ENCODE peak calls at places on chromosomes 2 and 18, in eight cellular contexts. One of them, this sample, is unnamed.

GRCh38 chr18:79586436-79587297 is 92.9 kb upstream of the CTDP1 start:
- DNase-seq in AG09319: no peak
- DNase-seq in left ventricle myocardium inferior: peak
- DNase-seq in A549: no peak
- DNase-seq in mesenteric fat pad: peak
- DNase-seq in lower lobe of right lung: peak
- DNase-seq in AG08396: no peak
- DNase-seq in omental fat pad: no peak
- DNase-seq in this sample: no peak

GRCh38 chr2:182870227-182870626 is 3.8 kb upstream of the FRZB start:
- DNase-seq in AG09319: no peak
- DNase-seq in left ventricle myocardium inferior: no peak
- DNase-seq in A549: peak
- DNase-seq in mesenteric fat pad: no peak
- DNase-seq in lower lobe of right lung: no peak
- DNase-seq in AG08396: no peak
- DNase-seq in omental fat pad: no peak
- DNase-seq in this sample: no peak

GRCh38 chr2:85355521-85355920 is 952 bp downstream of the ELMOD3 start:
- DNase-seq in AG09319: no peak
- DNase-seq in left ventricle myocardium inferior: no peak
- DNase-seq in A549: no peak
- DNase-seq in mesenteric fat pad: no peak
- DNase-seq in lower lobe of right lung: no peak
- DNase-seq in AG08396: no peak
- DNase-seq in omental fat pad: no peak
- DNase-seq in this sample: no peak

GRCh38 chr2:12005886-12006681 is 259.7 kb downstream of the LPIN1 start:
- DNase-seq in AG09319: no peak
- DNase-seq in left ventricle myocardium inferior: no peak
- DNase-seq in A549: no peak
- DNase-seq in mesenteric fat pad: no peak
- DNase-seq in lower lobe of right lung: no peak
- DNase-seq in AG08396: no peak
- DNase-seq in omental fat pad: no peak
- DNase-seq in this sample: no peak

GRCh38 chr2:10297950-10298349 is 4.8 kb upstream of the HPCAL1 start:
- DNase-seq in AG09319: peak
- DNase-seq in left ventricle myocardium inferior: no peak
- DNase-seq in A549: peak
- DNase-seq in mesenteric fat pad: no peak
- DNase-seq in lower lobe of right lung: no peak
- DNase-seq in AG08396: peak
- DNase-seq in omental fat pad: no peak
- DNase-seq in this sample: no peak

GRCh38 chr18:31197676-31198075 is 35.0 kb upstream of the DSC1 start:
- DNase-seq in AG09319: no peak
- DNase-seq in left ventricle myocardium inferior: no peak
- DNase-seq in A549: no peak
- DNase-seq in mesenteric fat pad: no peak
- DNase-seq in lower lobe of right lung: no peak
- DNase-seq in AG08396: no peak
- DNase-seq in omental fat pad: no peak
- DNase-seq in this sample: no peak

GRCh38 chr2:30732876-30733275 is 74.4 kb downstream of the CAPN13 start:
- DNase-seq in AG09319: no peak
- DNase-seq in left ventricle myocardium inferior: no peak
- DNase-seq in A549: no peak
- DNase-seq in mesenteric fat pad: peak
- DNase-seq in lower lobe of right lung: no peak
- DNase-seq in AG08396: no peak
- DNase-seq in omental fat pad: no peak
- DNase-seq in this sample: no peak

GRCh38 chr2:47520302-47520630 is 117.3 kb downstream of the MSH2 start:
- DNase-seq in AG09319: no peak
- DNase-seq in left ventricle myocardium inferior: no peak
- DNase-seq in A549: no peak
- DNase-seq in mesenteric fat pad: no peak
- DNase-seq in lower lobe of right lung: no peak
- DNase-seq in AG08396: no peak
- DNase-seq in omental fat pad: no peak
- DNase-seq in this sample: peak

GRCh38 chr2:104378853-104379374 is 475.0 kb upstream of the POU3F3 start:
- DNase-seq in AG09319: no peak
- DNase-seq in left ventricle myocardium inferior: no peak
- DNase-seq in A549: peak
- DNase-seq in mesenteric fat pad: no peak
- DNase-seq in lower lobe of right lung: no peak
- DNase-seq in AG08396: no peak
- DNase-seq in omental fat pad: no peak
- DNase-seq in this sample: no peak

GRCh38 chr2:211376410-211376809 is 820.0 kb downstream of the CPS1 start:
- DNase-seq in AG09319: no peak
- DNase-seq in left ventricle myocardium inferior: no peak
- DNase-seq in A549: no peak
- DNase-seq in mesenteric fat pad: no peak
- DNase-seq in lower lobe of right lung: no peak
- DNase-seq in AG08396: no peak
- DNase-seq in omental fat pad: no peak
- DNase-seq in this sample: no peak

GRCh38 chr2:198901894-198902293 is 555.8 kb downstream of the SATB2 start:
- DNase-seq in AG09319: no peak
- DNase-seq in left ventricle myocardium inferior: no peak
- DNase-seq in A549: peak
- DNase-seq in mesenteric fat pad: no peak
- DNase-seq in lower lobe of right lung: no peak
- DNase-seq in AG08396: no peak
- DNase-seq in omental fat pad: no peak
- DNase-seq in this sample: no peak

GRCh38 chr18:12770469-12771219 is 67.8 kb downstream of the PSMG2 start:
- DNase-seq in AG09319: no peak
- DNase-seq in left ventricle myocardium inferior: no peak
- DNase-seq in A549: no peak
- DNase-seq in mesenteric fat pad: peak
- DNase-seq in lower lobe of right lung: no peak
- DNase-seq in AG08396: no peak
- DNase-seq in omental fat pad: no peak
- DNase-seq in this sample: no peak

GRCh38 chr2:197010200-197011020 is 83.9 kb upstream of the PGAP1 start:
- DNase-seq in AG09319: no peak
- DNase-seq in left ventricle myocardium inferior: no peak
- DNase-seq in A549: no peak
- DNase-seq in mesenteric fat pad: no peak
- DNase-seq in lower lobe of right lung: no peak
- DNase-seq in AG08396: no peak
- DNase-seq in omental fat pad: no peak
- DNase-seq in this sample: no peak

GRCh38 chr2:102149644-102150455 is 7.3 kb downstream of the IL1R1 start:
- DNase-seq in AG09319: no peak
- DNase-seq in left ventricle myocardium inferior: no peak
- DNase-seq in A549: no peak
- DNase-seq in mesenteric fat pad: no peak
- DNase-seq in lower lobe of right lung: no peak
- DNase-seq in AG08396: no peak
- DNase-seq in omental fat pad: no peak
- DNase-seq in this sample: no peak

GRCh38 chr2:133054297-133054696 is 384.3 kb upstream of the LYPD1 start:
- DNase-seq in AG09319: no peak
- DNase-seq in left ventricle myocardium inferior: no peak
- DNase-seq in A549: no peak
- DNase-seq in mesenteric fat pad: no peak
- DNase-seq in lower lobe of right lung: no peak
- DNase-seq in AG08396: peak
- DNase-seq in omental fat pad: no peak
- DNase-seq in this sample: no peak

GRCh38 chr2:38296381-38296780 is 80.7 kb downstream of the ATL2 start:
- DNase-seq in AG09319: no peak
- DNase-seq in left ventricle myocardium inferior: no peak
- DNase-seq in A549: no peak
- DNase-seq in mesenteric fat pad: no peak
- DNase-seq in lower lobe of right lung: no peak
- DNase-seq in AG08396: no peak
- DNase-seq in omental fat pad: no peak
- DNase-seq in this sample: no peak

GRCh38 chr2:99255491-99256318 is at the start of gene LYG2:
- DNase-seq in AG09319: no peak
- DNase-seq in left ventricle myocardium inferior: no peak
- DNase-seq in A549: no peak
- DNase-seq in mesenteric fat pad: no peak
- DNase-seq in lower lobe of right lung: no peak
- DNase-seq in AG08396: no peak
- DNase-seq in omental fat pad: no peak
- DNase-seq in this sample: no peak

GRCh38 chr2:217593732-217594131 is 409.1 kb downstream of the TNS1 start:
- DNase-seq in AG09319: no peak
- DNase-seq in left ventricle myocardium inferior: no peak
- DNase-seq in A549: no peak
- DNase-seq in mesenteric fat pad: no peak
- DNase-seq in lower lobe of right lung: no peak
- DNase-seq in AG08396: no peak
- DNase-seq in omental fat pad: no peak
- DNase-seq in this sample: no peak

GRCh38 chr2:66462196-66462825 is 27.4 kb downstream of the MEIS1 start:
- DNase-seq in AG09319: no peak
- DNase-seq in left ventricle myocardium inferior: no peak
- DNase-seq in A549: no peak
- DNase-seq in mesenteric fat pad: no peak
- DNase-seq in lower lobe of right lung: no peak
- DNase-seq in AG08396: no peak
- DNase-seq in omental fat pad: no peak
- DNase-seq in this sample: no peak

GRCh38 chr2:141021611-141022010 is 1109.2 kb downstream of the LRP1B start:
- DNase-seq in AG09319: no peak
- DNase-seq in left ventricle myocardium inferior: no peak
- DNase-seq in A549: no peak
- DNase-seq in mesenteric fat pad: no peak
- DNase-seq in lower lobe of right lung: no peak
- DNase-seq in AG08396: no peak
- DNase-seq in omental fat pad: no peak
- DNase-seq in this sample: no peak

GRCh38 chr2:229731916-229732315 is 17.6 kb upstream of the DNER start:
- DNase-seq in AG09319: peak
- DNase-seq in left ventricle myocardium inferior: peak
- DNase-seq in A549: no peak
- DNase-seq in mesenteric fat pad: no peak
- DNase-seq in lower lobe of right lung: no peak
- DNase-seq in AG08396: no peak
- DNase-seq in omental fat pad: no peak
- DNase-seq in this sample: no peak

GRCh38 chr2:45315881-45316280 is 295.2 kb downstream of the SRBD1 start:
- DNase-seq in AG09319: peak
- DNase-seq in left ventricle myocardium inferior: no peak
- DNase-seq in A549: no peak
- DNase-seq in mesenteric fat pad: no peak
- DNase-seq in lower lobe of right lung: no peak
- DNase-seq in AG08396: peak
- DNase-seq in omental fat pad: no peak
- DNase-seq in this sample: no peak

GRCh38 chr2:121961761-121962160 is 206.3 kb downstream of the TSN start:
- DNase-seq in AG09319: no peak
- DNase-seq in left ventricle myocardium inferior: no peak
- DNase-seq in A549: no peak
- DNase-seq in mesenteric fat pad: no peak
- DNase-seq in lower lobe of right lung: no peak
- DNase-seq in AG08396: no peak
- DNase-seq in omental fat pad: no peak
- DNase-seq in this sample: no peak

This sample was measured in SIG-M5.